ENCODE peak calls at places on chromosomes 3 and 15, in five cellular contexts. One of them, this sample, is unnamed.

GRCh38 chr3:58751235-58751634 is 84.7 kb upstream of the FAM3D start:
- DNase-seq in WERI-Rb-1: peak; percentile 53
- DNase-seq in cardiac muscle cell: no peak
- DNase-seq in pancreas: no peak
- DNase-seq in CD4-positive, alpha-beta memory T cell: no peak
- DNase-seq in this sample: no peak

GRCh38 chr15:45669422-45669821 is 34.6 kb downstream of the SQOR start:
- DNase-seq in pancreas: no peak
- DNase-seq in cardiac muscle cell: no peak
- DNase-seq in CD4-positive, alpha-beta memory T cell: no peak
- DNase-seq in WERI-Rb-1: no peak
- DNase-seq in this sample: no peak

GRCh38 chr15:99433757-99434211 is 132.0 kb upstream of the MEF2A start:
- DNase-seq in CD4-positive, alpha-beta memory T cell: no peak
- DNase-seq in WERI-Rb-1: peak; percentile 3
- DNase-seq in pancreas: no peak
- DNase-seq in cardiac muscle cell: no peak
- DNase-seq in this sample: no peak

GRCh38 chr15:77457619-77458265 is 37.1 kb downstream of the HMG20A start:
- DNase-seq in pancreas: no peak
- DNase-seq in WERI-Rb-1: no peak
- DNase-seq in cardiac muscle cell: peak; percentile 63
- DNase-seq in CD4-positive, alpha-beta memory T cell: no peak
- DNase-seq in this sample: no peak

GRCh38 chr15:101689901-101690300 is 34.4 kb downstream of the TARS3 start:
- DNase-seq in cardiac muscle cell: peak; percentile 28
- DNase-seq in CD4-positive, alpha-beta memory T cell: no peak
- DNase-seq in WERI-Rb-1: no peak
- DNase-seq in pancreas: no peak
- DNase-seq in this sample: no peak

GRCh38 chr3:140159646-140160045 is 224.7 kb downstream of the CLSTN2 start:
- DNase-seq in pancreas: no peak
- DNase-seq in CD4-positive, alpha-beta memory T cell: no peak
- DNase-seq in cardiac muscle cell: no peak
- DNase-seq in WERI-Rb-1: no peak
- DNase-seq in this sample: no peak

GRCh38 chr15:22262613-22263020 is 182.3 kb downstream of the OR4M2 start:
- DNase-seq in CD4-positive, alpha-beta memory T cell: peak; percentile 63
- DNase-seq in cardiac muscle cell: no peak
- DNase-seq in WERI-Rb-1: no peak
- DNase-seq in pancreas: no peak
- DNase-seq in this sample: no peak

GRCh38 chr15:77974098-77974414 is 103.5 kb downstream of the TBC1D2B start:
- DNase-seq in WERI-Rb-1: no peak
- DNase-seq in cardiac muscle cell: peak; percentile 71
- DNase-seq in CD4-positive, alpha-beta memory T cell: no peak
- DNase-seq in pancreas: no peak
- DNase-seq in this sample: no peak

GRCh38 chr3:122992628-122993570 is 34.7 kb downstream of the SEMA5B start:
- DNase-seq in CD4-positive, alpha-beta memory T cell: no peak
- DNase-seq in WERI-Rb-1: peak; percentile 46
- DNase-seq in cardiac muscle cell: no peak
- DNase-seq in pancreas: no peak
- DNase-seq in this sample: no peak

GRCh38 chr3:178735032-178735674 is 198.9 kb downstream of the KCNMB2 start:
- DNase-seq in WERI-Rb-1: no peak
- DNase-seq in pancreas: no peak
- DNase-seq in cardiac muscle cell: no peak
- DNase-seq in CD4-positive, alpha-beta memory T cell: no peak
- DNase-seq in this sample: no peak

GRCh38 chr15:95298729-95299128 is 1031.8 kb upstream of the NR2F2 start:
- DNase-seq in CD4-positive, alpha-beta memory T cell: no peak
- DNase-seq in pancreas: no peak
- DNase-seq in WERI-Rb-1: no peak
- DNase-seq in cardiac muscle cell: no peak
- DNase-seq in this sample: no peak

GRCh38 chr3:5347486-5347885 is 160.0 kb downstream of the EDEM1 start:
- DNase-seq in pancreas: no peak
- DNase-seq in CD4-positive, alpha-beta memory T cell: no peak
- DNase-seq in WERI-Rb-1: no peak
- DNase-seq in cardiac muscle cell: no peak
- DNase-seq in this sample: no peak

GRCh38 chr3:129966876-129967275 is 7.6 kb upstream of the TRH start:
- DNase-seq in pancreas: no peak
- DNase-seq in WERI-Rb-1: no peak
- DNase-seq in CD4-positive, alpha-beta memory T cell: no peak
- DNase-seq in cardiac muscle cell: no peak
- DNase-seq in this sample: no peak

GRCh38 chr15:48775556-48775955 is 35.3 kb downstream of the CEP152 start:
- DNase-seq in WERI-Rb-1: no peak
- DNase-seq in cardiac muscle cell: peak; percentile 21
- DNase-seq in CD4-positive, alpha-beta memory T cell: no peak
- DNase-seq in pancreas: no peak
- DNase-seq in this sample: no peak

GRCh38 chr15:68820589-68821189 is at the start of gene ANP32A:
- DNase-seq in pancreas: peak; percentile 96
- DNase-seq in CD4-positive, alpha-beta memory T cell: peak; percentile 94
- DNase-seq in cardiac muscle cell: peak; percentile 98
- DNase-seq in WERI-Rb-1: peak; percentile 98
- DNase-seq in this sample: peak; percentile 90

GRCh38 chr15:64618569-64618968 is 156.8 kb downstream of the RBPMS2 start:
- DNase-seq in CD4-positive, alpha-beta memory T cell: no peak
- DNase-seq in cardiac muscle cell: no peak
- DNase-seq in pancreas: no peak
- DNase-seq in WERI-Rb-1: no peak
- DNase-seq in this sample: no peak

GRCh38 chr15:88663216-88663615 is 24.4 kb downstream of the ISG20 start:
- DNase-seq in cardiac muscle cell: peak; percentile 34
- DNase-seq in pancreas: peak; percentile 39
- DNase-seq in WERI-Rb-1: no peak
- DNase-seq in CD4-positive, alpha-beta memory T cell: no peak
- DNase-seq in this sample: no peak

GRCh38 chr3:14519406-14519805 is 20.7 kb downstream of the GRIP2 start:
- DNase-seq in cardiac muscle cell: no peak
- DNase-seq in CD4-positive, alpha-beta memory T cell: no peak
- DNase-seq in pancreas: no peak
- DNase-seq in WERI-Rb-1: peak; percentile 0
- DNase-seq in this sample: no peak

GRCh38 chr3:30894521-30895289 is at the start of gene GADL1:
- DNase-seq in pancreas: peak; percentile 9
- DNase-seq in CD4-positive, alpha-beta memory T cell: no peak
- DNase-seq in WERI-Rb-1: peak; percentile 49
- DNase-seq in cardiac muscle cell: peak; percentile 21
- DNase-seq in this sample: no peak

GRCh38 chr3:151835751-151836550 is 22.0 kb downstream of the AADAC start:
- DNase-seq in CD4-positive, alpha-beta memory T cell: no peak
- DNase-seq in WERI-Rb-1: no peak
- DNase-seq in pancreas: no peak
- DNase-seq in cardiac muscle cell: peak; percentile 71
- DNase-seq in this sample: no peak

GRCh38 chr3:152595975-152596832 is 238.7 kb upstream of the P2RY1 start:
- DNase-seq in WERI-Rb-1: no peak
- DNase-seq in pancreas: peak; percentile 18
- DNase-seq in CD4-positive, alpha-beta memory T cell: no peak
- DNase-seq in cardiac muscle cell: peak; percentile 90
- DNase-seq in this sample: no peak

GRCh38 chr3:32961189-32961715 is 9.8 kb downstream of the CCR4 start:
- DNase-seq in cardiac muscle cell: no peak
- DNase-seq in WERI-Rb-1: no peak
- DNase-seq in CD4-positive, alpha-beta memory T cell: peak; percentile 61
- DNase-seq in pancreas: no peak
- DNase-seq in this sample: peak; percentile 52

GRCh38 chr3:147864754-147865354 is 455.7 kb downstream of the ZIC1 start:
- DNase-seq in CD4-positive, alpha-beta memory T cell: no peak
- DNase-seq in pancreas: no peak
- DNase-seq in cardiac muscle cell: no peak
- DNase-seq in WERI-Rb-1: no peak
- DNase-seq in this sample: no peak

GRCh38 chr3:105187340-105187739 is 179.4 kb upstream of the ALCAM start:
- DNase-seq in CD4-positive, alpha-beta memory T cell: no peak
- DNase-seq in pancreas: no peak
- DNase-seq in WERI-Rb-1: no peak
- DNase-seq in cardiac muscle cell: no peak
- DNase-seq in this sample: no peak

GRCh38 chr3:23489338-23490158 is 286.4 kb downstream of the UBE2E2 start:
- DNase-seq in WERI-Rb-1: no peak
- DNase-seq in pancreas: no peak
- DNase-seq in CD4-positive, alpha-beta memory T cell: no peak
- DNase-seq in cardiac muscle cell: peak; percentile 11
- DNase-seq in this sample: no peak

GRCh38 chr15:97026781-97027180 is 696.3 kb downstream of the NR2F2 start:
- DNase-seq in pancreas: no peak
- DNase-seq in WERI-Rb-1: no peak
- DNase-seq in cardiac muscle cell: no peak
- DNase-seq in CD4-positive, alpha-beta memory T cell: no peak
- DNase-seq in this sample: no peak

GRCh38 chr15:97027772-97028171 is 697.3 kb downstream of the NR2F2 start:
- DNase-seq in cardiac muscle cell: no peak
- DNase-seq in pancreas: no peak
- DNase-seq in WERI-Rb-1: no peak
- DNase-seq in CD4-positive, alpha-beta memory T cell: no peak
- DNase-seq in this sample: no peak

GRCh38 chr15:97023131-97023844 is 692.8 kb downstream of the NR2F2 start:
- DNase-seq in CD4-positive, alpha-beta memory T cell: no peak
- DNase-seq in cardiac muscle cell: peak; percentile 51
- DNase-seq in WERI-Rb-1: no peak
- DNase-seq in pancreas: no peak
- DNase-seq in this sample: no peak
- H3K9me3 ChIP-seq in CD4-positive, alpha-beta memory T cell: no peaks in the 10 kb centered on the region
- H3K9me3 ChIP-seq in cardiac muscle cell: no peaks in the 10 kb centered on the region
- H3K9me3 ChIP-seq in WERI-Rb-1: no peaks in the 10 kb centered on the region
- H3K9me3 ChIP-seq in pancreas: no peaks in the 10 kb centered on the region
- H3K9me3 ChIP-seq in this sample: no peaks in the 10 kb centered on the region

GRCh38 chr15:56227315-56227714 is 16.4 kb downstream of the RFX7 start:
- DNase-seq in WERI-Rb-1: no peak
- DNase-seq in cardiac muscle cell: no peak
- DNase-seq in pancreas: no peak
- DNase-seq in CD4-positive, alpha-beta memory T cell: no peak
- DNase-seq in this sample: no peak

GRCh38 chr15:56222302-56222701 is 21.4 kb downstream of the RFX7 start:
- DNase-seq in WERI-Rb-1: no peak
- DNase-seq in cardiac muscle cell: no peak
- DNase-seq in CD4-positive, alpha-beta memory T cell: no peak
- DNase-seq in pancreas: no peak
- DNase-seq in this sample: no peak

GRCh38 chr15:56227780-56228179 is 15.9 kb downstream of the RFX7 start:
- DNase-seq in CD4-positive, alpha-beta memory T cell: no peak
- DNase-seq in WERI-Rb-1: no peak
- DNase-seq in cardiac muscle cell: no peak
- DNase-seq in pancreas: no peak
- DNase-seq in this sample: no peak

GRCh38 chr15:56228352-56228751 is 15.3 kb downstream of the RFX7 start:
- DNase-seq in WERI-Rb-1: no peak
- DNase-seq in cardiac muscle cell: no peak
- DNase-seq in pancreas: no peak
- DNase-seq in CD4-positive, alpha-beta memory T cell: no peak
- DNase-seq in this sample: no peak

DNA sequence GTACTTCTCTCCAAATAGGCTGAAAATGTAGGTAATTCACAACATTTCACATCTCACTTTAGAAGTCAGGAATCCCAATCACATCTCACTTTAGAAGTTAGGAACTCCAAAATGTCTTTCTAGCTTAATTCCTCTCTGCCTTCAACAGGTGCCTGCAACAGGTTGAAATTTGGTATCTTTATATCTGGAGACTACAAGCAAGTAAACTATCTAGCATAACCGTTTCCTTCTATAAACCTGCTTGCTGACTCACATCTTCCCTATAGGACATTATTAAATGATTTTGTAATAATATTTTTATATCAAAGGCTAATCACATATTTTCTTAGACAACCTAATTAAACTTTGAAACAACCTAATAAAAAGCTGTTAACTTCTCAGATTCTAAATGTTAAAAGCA is 18.2 kb downstream of the RFX7 start:
- DNase-seq in pancreas: no peak
- DNase-seq in CD4-positive, alpha-beta memory T cell: no peak
- DNase-seq in cardiac muscle cell: no peak
- DNase-seq in WERI-Rb-1: no peak
- DNase-seq in this sample: no peak
- H3K9me3 ChIP-seq in pancreas: no peaks in the 10 kb centered on the region
- H3K9me3 ChIP-seq in CD4-positive, alpha-beta memory T cell: peaks cover 8% of the 10 kb centered on the region
- H3K9me3 ChIP-seq in cardiac muscle cell: no peaks in the 10 kb centered on the region
- H3K9me3 ChIP-seq in WERI-Rb-1: no peaks in the 10 kb centered on the region
- H3K9me3 ChIP-seq in this sample: peaks cover 12% of the 10 kb centered on the region

GRCh38 chr15:25185156-25185710 is 230.4 kb downstream of the SNRPN start:
- DNase-seq in WERI-Rb-1: no peak
- DNase-seq in pancreas: no peak
- DNase-seq in CD4-positive, alpha-beta memory T cell: no peak
- DNase-seq in cardiac muscle cell: no peak
- DNase-seq in this sample: no peak

GRCh38 chr15:25183581-25184330 is 229.0 kb downstream of the SNRPN start:
- DNase-seq in WERI-Rb-1: no peak
- DNase-seq in cardiac muscle cell: no peak
- DNase-seq in pancreas: no peak
- DNase-seq in CD4-positive, alpha-beta memory T cell: no peak
- DNase-seq in this sample: peak; percentile 2

GRCh38 chr15:25185791-25186190 is 231.0 kb downstream of the SNRPN start:
- DNase-seq in pancreas: no peak
- DNase-seq in WERI-Rb-1: no peak
- DNase-seq in cardiac muscle cell: no peak
- DNase-seq in CD4-positive, alpha-beta memory T cell: no peak
- DNase-seq in this sample: no peak

GRCh38 chr15:25182736-25183445 is 228.1 kb downstream of the SNRPN start:
- DNase-seq in WERI-Rb-1: peak; percentile 11
- DNase-seq in cardiac muscle cell: no peak
- DNase-seq in CD4-positive, alpha-beta memory T cell: peak; percentile 16
- DNase-seq in pancreas: no peak
- DNase-seq in this sample: peak; percentile 8

GRCh38 chr15:25184356-25185155 is 229.8 kb downstream of the SNRPN start:
- DNase-seq in cardiac muscle cell: no peak
- DNase-seq in pancreas: no peak
- DNase-seq in WERI-Rb-1: no peak
- DNase-seq in CD4-positive, alpha-beta memory T cell: peak; percentile 21
- DNase-seq in this sample: no peak
- H3K9me3 ChIP-seq in cardiac muscle cell: no peaks in the 10 kb centered on the region
- H3K9me3 ChIP-seq in pancreas: no peaks in the 10 kb centered on the region
- H3K9me3 ChIP-seq in WERI-Rb-1: no peaks in the 10 kb centered on the region
- H3K9me3 ChIP-seq in CD4-positive, alpha-beta memory T cell: no peaks in the 10 kb centered on the region
- H3K9me3 ChIP-seq in this sample: no peaks in the 10 kb centered on the region

GRCh38 chr3:43857361-43858051 is 166.8 kb downstream of the ABHD5 start:
- DNase-seq in pancreas: no peak
- DNase-seq in cardiac muscle cell: no peak
- DNase-seq in CD4-positive, alpha-beta memory T cell: no peak
- DNase-seq in WERI-Rb-1: no peak
- DNase-seq in this sample: no peak
- H3K9me3 ChIP-seq in pancreas: no peaks in the 10 kb centered on the region
- H3K9me3 ChIP-seq in cardiac muscle cell: no peaks in the 10 kb centered on the region
- H3K9me3 ChIP-seq in CD4-positive, alpha-beta memory T cell: no peaks in the 10 kb centered on the region
- H3K9me3 ChIP-seq in WERI-Rb-1: no peaks in the 10 kb centered on the region
- H3K9me3 ChIP-seq in this sample: no peaks in the 10 kb centered on the region